ENCODE peak calls at places on chromosomes 4 and X, in ten cellular contexts. X is gastrocnemius medialis, Y is breast epithelium, W is transverse colon, T is stomach, P is erythroblast, A is uterus, L is A549, K is ovary, Z is Peyer's patch. R is an unnamed sample.

GRCh38 chr4:25234390-25235367 is 846 bp downstream of the PI4K2B start:
- DNase-seq in Z (peak), A (peak), L (peak), X (peak), P (peak), T (peak), W (peak), K (peak), Y (peak), R (peak)

GRCh38 chr4:28479666-28480065 is 1619.0 kb downstream of the STIM2 start:
- DNase-seq in L (no peak), Y (no peak), T (no peak), A (no peak), W (no peak), K (no peak), P (no peak), Z (no peak), X (no peak), R (no peak)

GRCh38 chrX:31436424-31436823 is 364.6 kb upstream of the FTHL17 start:
- DNase-seq in A (no peak), L (no peak), W (no peak), T (no peak), X (no peak), Z (no peak), K (no peak), Y (no peak), P (no peak), R (no peak)

GRCh38 chr4:107519057-107519456 is 201.0 kb downstream of the PAPSS1 start:
- DNase-seq in K (no peak), A (no peak), L (peak), W (peak), P (peak), T (peak), X (no peak), Z (no peak), Y (no peak), R (no peak)

GRCh38 chr4:185235480-185236154 is 26.2 kb downstream of the SNX25 start:
- DNase-seq in X (no peak), P (peak), W (peak), K (no peak), T (no peak), L (peak), Z (peak), A (no peak), Y (no peak), R (no peak)

GRCh38 chrX:3520987-3521875 is 174.8 kb upstream of the MXRA5 start:
- DNase-seq in T (no peak), L (no peak), X (no peak), Y (no peak), P (no peak), A (no peak), K (no peak), Z (no peak), W (no peak), R (no peak)

GRCh38 chr4:185837415-185838103 is 25.6 kb upstream of the SORBS2 start:
- DNase-seq in Z (no peak), P (no peak), Y (no peak), L (no peak), K (no peak), T (no peak), W (no peak), X (no peak), A (no peak), R (no peak)

GRCh38 chr4:56757270-56757746 is 64.2 kb downstream of the SPINK2 start:
- DNase-seq in K (no peak), T (no peak), Y (no peak), X (no peak), Z (no peak), P (no peak), A (no peak), L (no peak), W (peak), R (peak)

GRCh38 chr4:101818362-101818761 is 27.8 kb downstream of the BANK1 start:
- DNase-seq in L (no peak), Y (no peak), P (no peak), W (no peak), Z (no peak), K (no peak), X (no peak), T (no peak), A (no peak), R (no peak)

GRCh38 chr4:15695240-15695699 is 7.6 kb upstream of the BST1 start:
- DNase-seq in K (no peak), P (no peak), Y (no peak), T (no peak), Z (no peak), L (peak), A (no peak), X (no peak), W (no peak), R (peak)

GRCh38 chr4:6338175-6338950 is 68.7 kb downstream of the WFS1 start:
- DNase-seq in Z (no peak), Y (no peak), K (no peak), A (no peak), W (no peak), X (no peak), T (no peak), L (no peak), P (no peak), R (no peak)

GRCh38 chr4:44927361-44928061 is 201.2 kb upstream of the GNPDA2 start:
- DNase-seq in Z (no peak), L (peak), X (no peak), K (no peak), A (no peak), T (no peak), P (peak), W (no peak), Y (no peak), R (no peak)

GRCh38 chr4:158459085-158459820 is 62.4 kb upstream of the RXFP1 start:
- DNase-seq in L (peak), P (no peak), X (no peak), Y (no peak), T (no peak), W (no peak), K (no peak), Z (no peak), A (no peak), R (no peak)

GRCh38 chr4:97990409-97990808 is 152.9 kb downstream of the STPG2 start:
- DNase-seq in A (no peak), P (no peak), K (no peak), W (no peak), X (no peak), Z (no peak), L (no peak), Y (no peak), T (no peak), R (no peak)

GRCh38 chr4:120517966-120518365 is 404.6 kb downstream of the PRDM5 start:
- DNase-seq in Z (no peak), P (no peak), X (peak), Y (no peak), A (peak), L (peak), T (no peak), K (peak), W (peak), R (peak)

GRCh38 chr4:147543039-147543438 is 62.1 kb downstream of the EDNRA start:
- DNase-seq in A (no peak), X (no peak), L (no peak), T (no peak), P (no peak), Z (no peak), W (no peak), Y (no peak), K (no peak), R (no peak)

GRCh38 chr4:150164055-150164454 is 85.8 kb downstream of the DCLK2 start:
- DNase-seq in W (no peak), X (no peak), K (no peak), A (no peak), Y (no peak), T (no peak), P (no peak), L (no peak), Z (no peak), R (no peak)

GRCh38 chr4:2042207-2042946 is 16.8 kb upstream of the NAT8L start:
- DNase-seq in X (no peak), A (no peak), Z (peak), T (peak), W (peak), P (peak), L (no peak), K (no peak), Y (no peak), R (no peak)

GRCh38 chr4:92060333-92060732 is 243.4 kb upstream of the GRID2 start:
- DNase-seq in L (no peak), A (no peak), Y (no peak), P (no peak), K (no peak), T (no peak), W (no peak), X (no peak), Z (no peak), R (no peak)

GRCh38 chr4:139229534-139230039 is 50.4 kb downstream of the MGARP start:
- DNase-seq in P (peak), T (no peak), K (no peak), L (peak), X (no peak), W (no peak), A (no peak), Y (no peak), Z (no peak), R (peak)

GRCh38 chr4:13102344-13102743 is 381.8 kb downstream of the RAB28 start:
- DNase-seq in Y (no peak), X (no peak), L (no peak), K (no peak), W (no peak), A (no peak), T (no peak), Z (no peak), P (no peak), R (no peak)

GRCh38 chrX:73922856-73923429 is 359.9 kb downstream of the CHIC1 start:
- DNase-seq in X (no peak), Y (no peak), P (no peak), T (no peak), L (no peak), A (no peak), Z (no peak), W (no peak), K (no peak), R (no peak)

GRCh38 chr4:176999943-177000543 is 207.3 kb upstream of the VEGFC start:
- DNase-seq in T (no peak), Z (no peak), K (no peak), X (no peak), L (peak), P (no peak), A (no peak), Y (peak), W (no peak), R (no peak)

GRCh38 chr4:157004279-157005161 is 32.9 kb upstream of the PDGFC start:
- DNase-seq in P (no peak), Y (no peak), A (no peak), L (no peak), X (no peak), K (no peak), W (no peak), T (no peak), Z (no peak), R (no peak)

GRCh38 chr4:94765653-94766052 is 7.9 kb downstream of the BMPR1B start:
- DNase-seq in P (no peak), K (no peak), L (peak), A (no peak), Y (no peak), X (no peak), T (no peak), W (no peak), Z (no peak), R (no peak)

GRCh38 chrX:47854474-47854873 is 17.8 kb downstream of the ZNF81 start:
- DNase-seq in Y (no peak), Z (peak), X (no peak), W (peak), A (peak), T (peak), K (peak), L (no peak), P (peak), R (no peak)

GRCh38 chr4:37590016-37590415 is 96.2 kb downstream of the RELL1 start:
- DNase-seq in L (no peak), Z (no peak), W (no peak), K (no peak), T (no peak), P (no peak), Y (no peak), X (no peak), A (no peak), R (no peak)

GRCh38 chrX:120120223-120120622 is 4.5 kb upstream of the RHOXF1 start:
- DNase-seq in P (no peak), Z (no peak), Y (no peak), K (no peak), L (no peak), X (peak), W (no peak), T (no peak), A (no peak), R (no peak)

GRCh38 chr4:112552668-112553067 is 36.7 kb upstream of the NEUROG2 start:
- DNase-seq in Y (no peak), X (no peak), W (no peak), L (peak), A (no peak), Z (no peak), K (no peak), P (no peak), T (no peak), R (peak)

GRCh38 chrX:124217289-124218251 is 114.9 kb upstream of the TEX13D start:
- DNase-seq in T (no peak), P (no peak), X (peak), K (no peak), A (no peak), Y (no peak), L (no peak), Z (no peak), W (peak), R (peak)

GRCh38 chrX:49249071-49249470 is 13.8 kb downstream of the CCDC22 start:
- DNase-seq in L (no peak), T (no peak), P (no peak), K (no peak), Y (no peak), W (no peak), A (no peak), Z (no peak), X (no peak), R (no peak)

GRCh38 chrX:34810364-34810763 is 132.2 kb upstream of the FAM47B start:
- DNase-seq in P (no peak), L (no peak), K (no peak), Y (no peak), X (no peak), T (no peak), A (no peak), W (no peak), Z (no peak), R (peak)

GRCh38 chr4:168409089-168409801 is 71.0 kb downstream of the DDX60L start:
- DNase-seq in P (no peak), Z (no peak), T (no peak), X (no peak), A (no peak), K (no peak), W (no peak), Y (no peak), L (peak), R (no peak)

GRCh38 chr4:41661447-41662076 is 87.0 kb downstream of the PHOX2B start:
- DNase-seq in Y (peak), Z (peak), K (peak), X (peak), W (peak), A (peak), T (peak), P (peak), L (peak), R (peak)

GRCh38 chrX:18173494-18174180 is 47.0 kb downstream of the BEND2 start:
- DNase-seq in Z (no peak), P (peak), L (no peak), K (no peak), Y (no peak), T (no peak), A (no peak), W (no peak), X (peak), R (no peak)

GRCh38 chr4:18954538-18954937 is 933.0 kb upstream of the LCORL start:
- DNase-seq in L (no peak), Y (no peak), K (no peak), T (no peak), W (no peak), A (no peak), P (no peak), X (no peak), Z (no peak), R (no peak)

GRCh38 chr4:152101546-152102183 is 340.9 kb upstream of the GATB start:
- DNase-seq in L (no peak), Y (no peak), A (no peak), Z (no peak), X (no peak), P (no peak), K (no peak), T (no peak), W (no peak), R (no peak)

GRCh38 chr4:182748949-182749348 is 168.2 kb downstream of the DCTD start:
- DNase-seq in T (no peak), W (no peak), L (no peak), P (no peak), Z (no peak), K (no peak), X (no peak), A (no peak), Y (no peak), R (no peak)

GRCh38 chr4:182754895-182755294 is 162.3 kb downstream of the DCTD start:
- DNase-seq in X (no peak), T (no peak), Y (no peak), K (no peak), L (no peak), A (no peak), P (no peak), Z (no peak), W (no peak), R (no peak)

GRCh38 chr4:182749768-182750167 is 167.4 kb downstream of the DCTD start:
- DNase-seq in L (no peak), Y (no peak), K (no peak), T (no peak), W (no peak), A (no peak), X (no peak), Z (no peak), P (no peak), R (no peak)

GRCh38 chr4:182756161-182756690 is 161.0 kb downstream of the DCTD start:
- DNase-seq in A (no peak), T (no peak), K (no peak), Z (no peak), X (no peak), Y (no peak), W (no peak), P (no peak), L (no peak), R (no peak)

DNA sequence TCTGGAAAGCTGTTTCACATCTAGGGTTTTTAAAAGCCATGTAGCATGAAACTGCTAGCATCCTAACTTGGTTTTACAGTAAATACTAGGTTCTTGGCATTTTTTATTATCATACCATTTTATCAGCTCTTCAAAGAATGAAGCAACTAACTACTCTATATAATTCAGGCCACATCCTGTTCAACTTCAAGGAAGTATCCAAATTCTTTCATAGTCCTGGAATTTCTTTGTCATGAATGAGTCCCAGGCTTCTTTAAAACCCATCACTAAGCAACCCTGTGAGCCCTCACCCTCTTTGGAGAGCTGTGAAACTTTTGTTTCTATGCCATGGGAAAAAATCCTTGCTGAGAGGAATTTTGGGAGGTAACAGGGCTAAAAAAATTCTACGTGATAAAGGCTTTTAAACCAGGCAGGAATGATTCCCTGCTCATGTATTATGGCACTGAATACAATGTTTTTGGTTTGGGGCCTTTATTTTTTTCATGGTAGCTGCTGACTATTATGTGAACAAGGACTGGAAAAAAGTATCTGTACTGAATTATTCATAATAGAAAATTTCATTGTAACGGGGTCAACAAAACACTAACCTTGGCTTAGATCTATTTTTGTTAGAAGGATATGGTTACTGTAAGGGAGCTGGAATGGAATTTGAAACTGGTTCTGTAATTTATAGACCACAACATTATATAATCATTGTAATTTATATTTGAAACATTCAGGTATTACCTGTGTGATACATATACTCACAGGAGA is 164.9 kb downstream of the DCTD start:
- DNase-seq in X (no peak), Y (no peak), K (no peak), L (no peak), T (no peak), A (no peak), W (no peak), Z (no peak), P (no peak), R (peak)
- TF ChIP-seq POLR2A in X (no peak), Y (no peak), K (no peak), L (no peak), T (no peak), A (no peak), W (no peak), Z (no peak), P (no peak), R (no peak)

GRCh38 chr4:8200302-8200975 is 1.3 kb downstream of the SH3TC1 start:
- DNase-seq in A (no peak), Z (no peak), Y (peak), T (peak), K (no peak), L (no peak), P (no peak), X (peak), W (peak), R (no peak)
- TF ChIP-seq POLR2A in A (peak), Z (no peak), Y (no peak), T (no peak), K (no peak), L (no peak), P (no peak), X (peak), W (peak), R (no peak)

DNA sequence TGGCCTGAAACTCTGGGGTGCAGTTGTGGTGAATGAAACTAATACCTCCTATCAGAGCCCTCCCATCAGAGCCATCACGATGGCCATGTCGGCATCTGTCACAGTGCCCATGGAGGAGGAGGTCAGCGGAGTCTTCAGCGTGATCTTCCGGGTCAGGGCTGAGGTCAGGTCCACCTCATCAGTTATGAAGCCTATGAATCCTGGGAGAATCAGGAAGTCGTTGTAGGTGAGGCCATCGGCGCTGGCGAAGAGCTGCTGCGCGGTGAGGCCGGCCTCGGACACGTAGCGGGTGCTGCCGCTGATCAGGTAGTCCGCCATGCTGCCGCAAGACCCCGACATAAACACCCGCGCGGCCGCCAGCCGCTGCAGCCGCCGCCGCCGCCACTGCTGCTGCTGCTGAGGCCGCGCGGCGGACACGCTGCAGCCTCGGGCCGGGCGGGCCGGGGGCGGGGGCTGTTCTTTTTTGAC is 376.7 kb upstream of the MAOA start:
- DNase-seq in Z (no peak), T (no peak), A (no peak), W (no peak), Y (no peak), P (no peak), X (no peak), K (no peak), L (no peak), R (no peak)
- TF ChIP-seq POLR2A in Z (no peak), T (no peak), A (no peak), W (no peak), Y (no peak), P (no peak), X (no peak), K (no peak), L (no peak), R (no peak)

GRCh38 chrX:72079607-72080006 is 52.1 kb downstream of the RTL5 start:
- DNase-seq in Z (no peak), X (no peak), P (no peak), Y (no peak), W (no peak), L (no peak), A (no peak), T (no peak), K (no peak), R (no peak)
- TF ChIP-seq POLR2A in Z (no peak), X (no peak), P (no peak), Y (no peak), W (no peak), L (no peak), A (no peak), T (no peak), K (no peak), R (no peak)

GRCh38 chrX:40581333-40581910 is 652 bp downstream of the ATP6AP2 start:
- DNase-seq in Z (no peak), L (no peak), Y (no peak), X (no peak), A (no peak), P (no peak), T (no peak), K (no peak), W (no peak), R (no peak)

GRCh38 chrX:40579139-40579538 is 1.6 kb upstream of the ATP6AP2 start:
- DNase-seq in K (no peak), T (no peak), Y (no peak), P (no peak), Z (no peak), X (no peak), W (no peak), A (no peak), L (no peak), R (no peak)

GRCh38 chrX:40578039-40578438 is 2.7 kb upstream of the ATP6AP2 start:
- DNase-seq in W (no peak), L (no peak), X (no peak), P (no peak), Z (no peak), A (no peak), K (no peak), Y (no peak), T (no peak), R (no peak)

GRCh38 chrX:40579880-40580536 is 762 bp upstream of the ATP6AP2 start:
- DNase-seq in Y (no peak), W (no peak), Z (no peak), X (no peak), K (no peak), P (no peak), T (no peak), L (no peak), A (no peak), R (no peak)

GRCh38 chrX:40580537-40581332 is at the start of gene ATP6AP2:
- DNase-seq in L (peak), Y (peak), T (peak), P (peak), K (peak), W (peak), A (peak), Z (peak), X (peak), R (peak)
- TF ChIP-seq POLR2A in L (peak), Y (peak), T (no peak), P (peak), K (peak), W (peak), A (peak), Z (peak), X (peak), R (peak)